ENCODE peak calls at places on chromosomes 3 and 15, in five cellular contexts. R, V, P, I and G are unnamed samples.

GRCh38 chr3:151198849-151199248 is 4.2 kb downstream of the GPR171 start:
- DNase-seq in R (no peak), V (no peak), P (no peak), I (no peak), G (no peak)

GRCh38 chr3:149180057-149180573 is 41.5 kb downstream of the CP start:
- DNase-seq in R (no peak), V (peak; percentile 98), P (no peak), I (peak; percentile 57), G (peak; percentile 67)

GRCh38 chr3:197209366-197210260 is 88.8 kb downstream of the DLG1 start:
- DNase-seq in R (no peak), V (no peak), P (no peak), I (no peak), G (no peak)

GRCh38 chr3:66115858-66116654 is 77.3 kb upstream of the MAGI1 start:
- DNase-seq in R (no peak), V (peak; percentile 51), P (no peak), I (no peak), G (no peak)

GRCh38 chr3:41630708-41631107 is 331.2 kb downstream of the ULK4 start:
- DNase-seq in R (no peak), V (no peak), P (no peak), I (no peak), G (no peak)

GRCh38 chr3:50885491-50885890 is 210.8 kb downstream of the DOCK3 start:
- DNase-seq in R (no peak), V (no peak), P (no peak), I (no peak), G (no peak)

GRCh38 chr15:58182460-58183163 is 44.4 kb downstream of the AQP9 start:
- DNase-seq in R (no peak), V (no peak), P (peak; percentile 11), I (no peak), G (no peak)

GRCh38 chr3:159964166-159964973 is 24.3 kb upstream of the IL12A start:
- DNase-seq in R (peak; percentile 64), V (no peak), P (no peak), I (no peak), G (no peak)

GRCh38 chr15:21270474-21270873 is 169.8 kb downstream of the POTEB3 start:
- DNase-seq in R (no peak), V (no peak), P (no peak), I (peak; percentile 40), G (no peak)

GRCh38 chr3:198080521-198081384 is 120.7 kb downstream of the LMLN start:
- DNase-seq in R (peak; percentile 73), V (peak; percentile 37), P (peak; percentile 78), I (peak; percentile 86), G (peak; percentile 90)

GRCh38 chr3:38137615-38138346 is 680 bp upstream of the MYD88 start:
- DNase-seq in R (no peak), V (no peak), P (no peak), I (peak; percentile 49), G (no peak)

GRCh38 chr3:33218072-33218445 is 551 bp downstream of the SUSD5 start:
- DNase-seq in R (no peak), V (no peak), P (no peak), I (no peak), G (no peak)

GRCh38 chr3:184448321-184449160 is 68.7 kb downstream of the CHRD start:
- DNase-seq in R (no peak), V (no peak), P (no peak), I (no peak), G (no peak)

GRCh38 chr3:184505053-184505452 is 56.5 kb upstream of the EPHB3 start:
- DNase-seq in R (no peak), V (no peak), P (no peak), I (no peak), G (no peak)

GRCh38 chr3:169091196-169091595 is 572.3 kb downstream of the MECOM start:
- DNase-seq in R (no peak), V (no peak), P (no peak), I (no peak), G (no peak)

GRCh38 chr3:17355591-17355990 is 386.8 kb downstream of the TBC1D5 start:
- DNase-seq in R (no peak), V (no peak), P (no peak), I (no peak), G (no peak)

GRCh38 chr3:107938128-107938527 is 152.7 kb downstream of the CD47 start:
- DNase-seq in R (no peak), V (no peak), P (peak; percentile 5), I (no peak), G (no peak)

GRCh38 chr15:29802411-29802810 is 19.9 kb downstream of the TJP1 start:
- DNase-seq in R (no peak), V (no peak), P (no peak), I (no peak), G (no peak)

GRCh38 chr15:38231430-38231829 is 21.2 kb upstream of the SPRED1 start:
- DNase-seq in R (no peak), V (no peak), P (no peak), I (no peak), G (no peak)

GRCh38 chr3:64190517-64191515 is 34.5 kb downstream of the PRICKLE2 start:
- DNase-seq in R (no peak), V (no peak), P (no peak), I (no peak), G (no peak)

GRCh38 chr3:148005456-148005855 is 596.3 kb downstream of the ZIC1 start:
- DNase-seq in R (no peak), V (no peak), P (no peak), I (no peak), G (no peak)

GRCh38 chr3:110944782-110945181 is 126.8 kb upstream of the NECTIN3 start:
- DNase-seq in R (no peak), V (no peak), P (no peak), I (no peak), G (no peak)

GRCh38 chr3:182650568-182651128 is 142.7 kb upstream of the ATP11B start:
- DNase-seq in R (no peak), V (no peak), P (no peak), I (no peak), G (no peak)

GRCh38 chr3:49879721-49880120 is 10.0 kb upstream of the CAMKV start:
- DNase-seq in R (no peak), V (no peak), P (no peak), I (no peak), G (no peak)

GRCh38 chr3:188037965-188038581 is 115.9 kb upstream of the LPP start:
- DNase-seq in R (no peak), V (no peak), P (no peak), I (no peak), G (no peak)

GRCh38 chr15:42289166-42289565 is 15.9 kb upstream of the TMEM87A start:
- DNase-seq in R (no peak), V (no peak), P (no peak), I (no peak), G (no peak)

GRCh38 chr3:3191675-3192480 is 12.4 kb upstream of the CRBN start:
- DNase-seq in R (no peak), V (no peak), P (peak; percentile 8), I (no peak), G (no peak)

GRCh38 chr3:86388848-86389247 is 602.1 kb downstream of the VGLL3 start:
- DNase-seq in R (no peak), V (no peak), P (no peak), I (no peak), G (no peak)

GRCh38 chr3:148682997-148683396 is 14.7 kb upstream of the AGTR1 start:
- DNase-seq in R (no peak), V (no peak), P (no peak), I (no peak), G (no peak)

GRCh38 chr3:37072892-37073291 is 79.6 kb downstream of the MLH1 start:
- DNase-seq in R (no peak), V (no peak), P (no peak), I (no peak), G (no peak)

GRCh38 chr3:86991482-86991815 is 500 bp upstream of the VGLL3 start:
- DNase-seq in R (no peak), V (no peak), P (no peak), I (no peak), G (no peak)

GRCh38 chr15:49868348-49868747 is 247.5 kb downstream of the DTWD1 start:
- DNase-seq in R (no peak), V (no peak), P (no peak), I (no peak), G (no peak)

DNA sequence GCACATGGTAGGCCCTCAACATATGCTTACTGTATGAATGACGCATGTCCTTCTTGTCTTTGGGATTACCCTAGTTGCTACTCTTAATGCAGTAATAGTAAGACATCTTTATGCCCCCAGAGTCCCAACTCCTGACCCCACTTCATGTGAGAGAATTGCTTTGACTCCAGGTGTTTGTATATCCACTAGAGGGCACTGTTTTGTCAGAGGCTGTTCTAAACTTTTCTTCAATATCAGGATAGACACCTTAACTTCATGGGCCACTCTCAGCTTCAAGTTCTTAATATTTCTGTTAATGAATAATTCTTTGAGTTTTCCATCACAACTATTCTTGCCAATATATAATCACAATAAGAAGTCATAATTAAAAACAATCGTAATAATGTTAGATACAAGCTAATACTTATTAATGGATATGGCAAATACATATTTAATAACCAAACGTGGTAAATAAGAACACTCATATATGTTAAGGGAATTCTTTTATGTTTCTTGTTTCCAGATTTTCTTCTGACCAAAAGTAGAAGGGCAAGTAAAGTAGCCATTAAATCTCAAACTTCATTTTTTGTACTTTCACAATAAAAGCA is 337.2 kb upstream of the DNAJC19 start:
- DNase-seq in R (no peak), V (no peak), P (no peak), I (no peak), G (no peak)
- H3K27me3 ChIP-seq in R (no peaks in the 10 kb centered on the region), V (no peaks in the 10 kb centered on the region), P (no peaks in the 10 kb centered on the region), I (no peaks in the 10 kb centered on the region), G (no peaks in the 10 kb centered on the region)

DNA sequence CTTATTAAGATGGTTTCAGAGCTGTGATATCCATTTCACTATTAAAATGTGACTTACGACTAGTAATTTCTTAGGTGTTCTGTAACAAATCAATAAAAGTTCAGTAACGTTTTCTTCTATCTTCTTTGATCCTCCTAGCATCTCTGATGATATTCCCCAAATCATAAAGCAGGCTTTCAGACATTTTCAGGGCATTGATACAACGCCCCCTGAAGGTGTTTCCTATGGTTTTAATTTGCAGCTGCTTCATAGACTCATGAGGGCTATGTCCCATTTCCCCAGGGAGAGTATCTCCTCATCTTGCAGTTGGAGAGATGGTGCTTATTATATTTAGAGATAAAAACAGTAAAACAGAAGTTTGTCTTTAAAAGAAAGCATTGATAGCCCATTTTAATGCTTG is 246.8 kb upstream of the CNTN3 start:
- DNase-seq in R (no peak), V (no peak), P (no peak), I (no peak), G (no peak)
- TF ChIP-seq CTCF in R (no peak), V (no peak), P (no peak), I (no peak), G (no peak)

DNA sequence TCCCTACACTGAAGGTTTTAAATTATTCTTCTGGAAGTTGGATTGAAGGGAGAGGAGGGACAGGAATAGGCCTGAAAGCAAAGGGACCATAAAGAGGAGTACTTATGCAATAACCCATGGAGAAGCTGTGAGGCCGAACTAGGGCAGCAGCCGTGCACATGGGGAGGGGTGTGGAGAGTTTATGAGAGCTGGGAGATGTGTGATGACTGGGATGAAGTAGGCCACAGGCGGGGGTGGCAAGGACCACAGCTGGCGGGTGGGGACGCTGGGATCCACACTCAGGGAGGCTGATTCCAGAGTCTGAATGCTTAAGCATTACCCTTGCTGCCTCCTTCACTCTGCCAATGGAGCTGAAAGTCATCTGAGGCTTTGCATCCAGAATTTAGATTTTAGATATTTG is 123.8 kb downstream of the ARNT2 start:
- DNase-seq in R (no peak), V (no peak), P (no peak), I (no peak), G (no peak)
- H3K36me3 ChIP-seq in R (no peaks in the 10 kb centered on the region), V (no peaks in the 10 kb centered on the region), P (no peaks in the 10 kb centered on the region), I (no peaks in the 10 kb centered on the region), G (no peaks in the 10 kb centered on the region)

GRCh38 chr3:194138098-194138474 is 2.1 kb downstream of the HES1 start:
- DNase-seq in R (no peak), V (no peak), P (no peak), I (no peak), G (no peak)
- H3K27me3 ChIP-seq in R (no peaks in the 10 kb centered on the region), V (no peaks in the 10 kb centered on the region), P (peaks cover 40% of the 10 kb centered on the region), I (peaks cover 4% of the 10 kb centered on the region), G (no peaks in the 10 kb centered on the region)